ENCODE peak calls at places on chromosomes 12 and 14, in five cellular contexts. One of them, this sample, is unnamed. For H3K4me1, the result is how much of the 10 kb centered on the place peaks cover.

GRCh38 chr12:69987453-69988102 is 162.6 kb downstream of the MYRFL start:
- DNase-seq in tibial artery: peak
- DNase-seq in IMR-90: peak
- DNase-seq in thoracic aorta: peak
- DNase-seq in pancreas: peak
- DNase-seq in this sample: no peak

GRCh38 chr12:94380507-94380906 is 79.2 kb downstream of the CEP83 start:
- DNase-seq in tibial artery: no peak
- DNase-seq in IMR-90: no peak
- DNase-seq in thoracic aorta: no peak
- DNase-seq in pancreas: no peak
- DNase-seq in this sample: no peak

GRCh38 chr14:51593397-51593796 is 58.3 kb upstream of the FRMD6 start:
- DNase-seq in tibial artery: no peak
- DNase-seq in IMR-90: no peak
- DNase-seq in thoracic aorta: no peak
- DNase-seq in pancreas: no peak
- DNase-seq in this sample: no peak

GRCh38 chr12:64216239-64216638 is 5.9 kb downstream of the KICS2 start:
- DNase-seq in tibial artery: no peak
- DNase-seq in IMR-90: no peak
- DNase-seq in thoracic aorta: no peak
- DNase-seq in pancreas: no peak
- DNase-seq in this sample: no peak

GRCh38 chr14:60862283-60862682 is 118.6 kb downstream of the TRMT5 start:
- DNase-seq in tibial artery: peak
- DNase-seq in IMR-90: no peak
- DNase-seq in thoracic aorta: no peak
- DNase-seq in pancreas: peak
- DNase-seq in this sample: peak

GRCh38 chr14:20608383-20609095 is 17.4 kb upstream of the RNASE12 start:
- DNase-seq in tibial artery: no peak
- DNase-seq in IMR-90: no peak
- DNase-seq in thoracic aorta: no peak
- DNase-seq in pancreas: no peak
- DNase-seq in this sample: no peak

GRCh38 chr12:25796523-25797000 is 161.9 kb upstream of the RASSF8 start:
- DNase-seq in tibial artery: no peak
- DNase-seq in IMR-90: peak
- DNase-seq in thoracic aorta: no peak
- DNase-seq in pancreas: no peak
- DNase-seq in this sample: no peak

GRCh38 chr12:114411081-114411836 is 5.3 kb upstream of the TBX5 start:
- DNase-seq in tibial artery: no peak
- DNase-seq in IMR-90: peak
- DNase-seq in thoracic aorta: no peak
- DNase-seq in pancreas: no peak
- DNase-seq in this sample: no peak

GRCh38 chr12:50257226-50258166 is 25.8 kb downstream of the LIMA1 start:
- DNase-seq in tibial artery: peak
- DNase-seq in IMR-90: peak
- DNase-seq in thoracic aorta: no peak
- DNase-seq in pancreas: no peak
- DNase-seq in this sample: no peak

GRCh38 chr12:30631710-30632109 is 64.0 kb downstream of the IPO8 start:
- DNase-seq in tibial artery: no peak
- DNase-seq in IMR-90: no peak
- DNase-seq in thoracic aorta: no peak
- DNase-seq in pancreas: no peak
- DNase-seq in this sample: peak

GRCh38 chr12:116276433-116277216 is 868 bp downstream of the MED13L start:
- DNase-seq in tibial artery: peak
- DNase-seq in IMR-90: peak
- DNase-seq in thoracic aorta: peak
- DNase-seq in pancreas: peak
- DNase-seq in this sample: peak

GRCh38 chr14:58002618-58003017 is 136.7 kb upstream of the SLC35F4 start:
- DNase-seq in tibial artery: no peak
- DNase-seq in IMR-90: no peak
- DNase-seq in thoracic aorta: no peak
- DNase-seq in pancreas: no peak
- DNase-seq in this sample: no peak

GRCh38 chr14:77097006-77097688 is 911 bp upstream of the CIPC start:
- DNase-seq in tibial artery: no peak
- DNase-seq in IMR-90: peak
- DNase-seq in thoracic aorta: no peak
- DNase-seq in pancreas: no peak
- DNase-seq in this sample: no peak

GRCh38 chr12:10361622-10362021 is 28.2 kb downstream of the KLRK1 start:
- DNase-seq in tibial artery: no peak
- DNase-seq in IMR-90: peak
- DNase-seq in thoracic aorta: no peak
- DNase-seq in pancreas: no peak
- DNase-seq in this sample: no peak
- H3K4me1 ChIP-seq in tibial artery: under half
- H3K4me1 ChIP-seq in IMR-90: under half
- H3K4me1 ChIP-seq in thoracic aorta: under half
- H3K4me1 ChIP-seq in pancreas: under half
- H3K4me1 ChIP-seq in this sample: under half

GRCh38 chr12:120687570-120688289 is 781 bp downstream of the MLEC start:
- DNase-seq in tibial artery: peak
- DNase-seq in IMR-90: no peak
- DNase-seq in thoracic aorta: no peak
- DNase-seq in pancreas: no peak
- DNase-seq in this sample: no peak

GRCh38 chr12:120690083-120690450 is 3.1 kb downstream of the MLEC start:
- DNase-seq in tibial artery: no peak
- DNase-seq in IMR-90: no peak
- DNase-seq in thoracic aorta: no peak
- DNase-seq in pancreas: no peak
- DNase-seq in this sample: no peak

GRCh38 chr12:120689397-120690082 is 2.6 kb downstream of the MLEC start:
- DNase-seq in tibial artery: no peak
- DNase-seq in IMR-90: no peak
- DNase-seq in thoracic aorta: no peak
- DNase-seq in pancreas: no peak
- DNase-seq in this sample: no peak

GRCh38 chr12:120686690-120687569 is at the start of gene MLEC:
- DNase-seq in tibial artery: peak
- DNase-seq in IMR-90: peak
- DNase-seq in thoracic aorta: peak
- DNase-seq in pancreas: peak
- DNase-seq in this sample: peak

DNA sequence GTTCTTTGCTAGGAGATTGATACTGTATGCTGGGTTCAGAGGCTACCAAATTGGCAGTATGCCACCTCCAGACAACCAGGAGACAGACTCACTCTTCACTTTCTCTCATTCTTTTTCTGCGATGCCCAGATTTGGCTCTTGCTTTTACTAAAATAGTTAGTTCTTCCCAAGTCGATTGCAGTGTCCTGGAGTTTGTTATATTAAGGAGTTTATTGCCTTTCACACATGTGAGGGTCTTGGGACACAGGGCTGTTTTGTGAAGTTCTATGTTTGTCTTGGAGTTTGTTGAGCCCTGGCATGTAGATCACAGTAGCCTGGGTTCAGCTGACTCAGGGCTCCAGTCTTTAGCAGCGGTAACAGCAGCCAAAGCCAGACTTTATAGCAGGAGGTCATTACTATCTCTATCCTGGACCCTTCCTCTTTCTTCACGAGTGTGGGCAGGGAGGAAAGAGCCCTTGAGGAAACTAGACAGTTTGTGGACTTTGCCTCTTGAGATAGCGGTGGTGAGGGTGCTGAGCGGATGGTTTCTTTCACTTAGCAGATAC is 1.6 kb downstream of the MLEC start:
- DNase-seq in tibial artery: no peak
- DNase-seq in IMR-90: no peak
- DNase-seq in thoracic aorta: no peak
- DNase-seq in pancreas: no peak
- DNase-seq in this sample: no peak
- H3K4me1 ChIP-seq in tibial artery: under half
- H3K4me1 ChIP-seq in IMR-90: under half
- H3K4me1 ChIP-seq in thoracic aorta: under half
- H3K4me1 ChIP-seq in pancreas: under half
- H3K4me1 ChIP-seq in this sample: under half

GRCh38 chr12:56086608-56087007 is 6.6 kb downstream of the ERBB3 start:
- DNase-seq in tibial artery: no peak
- DNase-seq in IMR-90: no peak
- DNase-seq in thoracic aorta: no peak
- DNase-seq in pancreas: no peak
- DNase-seq in this sample: no peak

GRCh38 chr12:56084958-56085543 is 5.1 kb downstream of the ERBB3 start:
- DNase-seq in tibial artery: no peak
- DNase-seq in IMR-90: no peak
- DNase-seq in thoracic aorta: no peak
- DNase-seq in pancreas: peak
- DNase-seq in this sample: no peak

GRCh38 chr12:56082967-56083366 is 3.0 kb downstream of the ERBB3 start:
- DNase-seq in tibial artery: no peak
- DNase-seq in IMR-90: no peak
- DNase-seq in thoracic aorta: no peak
- DNase-seq in pancreas: no peak
- DNase-seq in this sample: no peak

GRCh38 chr12:56087220-56087619 is 7.3 kb downstream of the ERBB3 start:
- DNase-seq in tibial artery: no peak
- DNase-seq in IMR-90: no peak
- DNase-seq in thoracic aorta: no peak
- DNase-seq in pancreas: peak
- DNase-seq in this sample: peak

GRCh38 chr12:56086096-56086495 is 6.1 kb downstream of the ERBB3 start:
- DNase-seq in tibial artery: no peak
- DNase-seq in IMR-90: no peak
- DNase-seq in thoracic aorta: no peak
- DNase-seq in pancreas: peak
- DNase-seq in this sample: no peak
- H3K4me1 ChIP-seq in tibial artery: under half
- H3K4me1 ChIP-seq in IMR-90: under half
- H3K4me1 ChIP-seq in thoracic aorta: under half
- H3K4me1 ChIP-seq in pancreas: under half
- H3K4me1 ChIP-seq in this sample: under half

DNA sequence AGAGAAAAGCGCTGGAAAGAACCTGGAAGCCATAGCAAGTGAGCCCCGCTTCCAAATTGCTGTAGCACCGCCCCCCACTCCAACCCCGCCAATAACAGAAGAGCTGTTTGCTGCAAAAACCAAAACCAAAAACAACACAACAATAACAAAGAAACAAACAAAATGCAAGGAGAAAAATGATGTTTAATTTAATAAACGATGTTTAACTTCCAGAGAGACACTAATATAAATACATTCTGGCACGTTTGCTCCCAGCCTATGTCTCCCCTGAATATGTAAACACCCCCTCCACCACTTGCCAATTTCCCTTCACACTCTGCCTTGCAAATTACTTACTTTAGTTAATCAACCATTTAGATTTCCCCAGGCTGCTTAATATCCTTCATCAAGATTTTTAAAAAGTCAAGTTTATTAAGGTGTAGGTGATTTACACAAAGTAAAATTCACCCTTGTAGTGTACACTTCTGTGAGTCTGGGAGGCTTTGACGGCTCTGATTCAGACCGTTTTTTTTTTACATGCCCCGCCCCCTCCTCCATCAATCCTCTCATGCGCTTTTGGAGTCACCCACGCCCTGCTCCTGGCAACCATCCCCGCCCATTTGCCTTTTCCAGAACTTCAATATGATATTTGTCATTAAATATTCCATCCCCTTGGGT is 482 bp upstream of the IFI27L2 start:
- DNase-seq in tibial artery: peak
- DNase-seq in IMR-90: peak
- DNase-seq in thoracic aorta: no peak
- DNase-seq in pancreas: peak
- DNase-seq in this sample: peak
- H3K4me1 ChIP-seq in tibial artery: under half
- H3K4me1 ChIP-seq in IMR-90: under half
- H3K4me1 ChIP-seq in thoracic aorta: under half
- H3K4me1 ChIP-seq in pancreas: under half
- H3K4me1 ChIP-seq in this sample: under half

GRCh38 chr14:95183082-95183481 is 25.8 kb upstream of the DICER1 start:
- DNase-seq in tibial artery: no peak
- DNase-seq in IMR-90: no peak
- DNase-seq in thoracic aorta: no peak
- DNase-seq in pancreas: no peak
- DNase-seq in this sample: no peak

GRCh38 chr14:95184413-95184790 is 27.1 kb upstream of the DICER1 start:
- DNase-seq in tibial artery: no peak
- DNase-seq in IMR-90: no peak
- DNase-seq in thoracic aorta: no peak
- DNase-seq in pancreas: no peak
- DNase-seq in this sample: no peak

GRCh38 chr14:95182379-95182778 is 25.1 kb upstream of the DICER1 start:
- DNase-seq in tibial artery: no peak
- DNase-seq in IMR-90: no peak
- DNase-seq in thoracic aorta: no peak
- DNase-seq in pancreas: no peak
- DNase-seq in this sample: no peak

GRCh38 chr14:95183532-95184412 is 26.4 kb upstream of the DICER1 start:
- DNase-seq in tibial artery: no peak
- DNase-seq in IMR-90: no peak
- DNase-seq in thoracic aorta: no peak
- DNase-seq in pancreas: no peak
- DNase-seq in this sample: no peak

DNA sequence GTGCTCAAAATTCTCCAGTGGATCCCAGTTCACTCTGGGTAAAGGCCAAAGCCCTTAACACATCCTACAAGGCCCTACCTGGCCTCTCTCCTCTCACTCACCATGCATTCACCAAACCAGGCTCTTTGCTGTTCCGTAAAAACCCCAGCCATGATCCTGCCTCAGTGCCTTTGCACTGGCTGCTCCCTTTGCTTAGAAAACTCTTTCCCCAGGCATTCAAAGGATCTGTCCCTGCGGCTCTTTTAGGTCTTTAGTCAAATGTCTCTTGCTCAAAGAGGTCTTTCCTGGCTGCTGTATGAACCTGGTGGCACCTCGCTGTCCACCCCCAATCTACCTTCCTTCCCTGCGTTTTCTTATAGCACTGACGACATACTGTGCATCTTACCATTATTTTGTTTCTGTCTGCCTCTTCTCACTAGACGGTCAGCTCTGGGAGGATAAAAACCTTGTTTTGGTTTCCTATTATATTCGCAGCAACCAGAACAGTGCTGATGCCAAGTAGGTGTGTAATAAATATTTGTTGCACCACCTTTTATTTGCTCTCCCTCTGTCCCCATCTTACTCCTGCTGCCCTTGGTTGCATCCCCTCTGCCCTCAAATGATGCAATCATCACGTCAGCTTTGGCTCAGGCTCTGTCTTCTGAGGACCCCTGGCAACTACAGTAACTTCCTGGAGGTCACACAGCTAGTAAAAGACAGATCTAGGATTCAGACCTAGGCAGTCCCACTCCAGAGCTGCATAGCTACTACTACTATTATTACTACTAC is 23.8 kb upstream of the DICER1 start:
- DNase-seq in tibial artery: no peak
- DNase-seq in IMR-90: no peak
- DNase-seq in thoracic aorta: no peak
- DNase-seq in pancreas: no peak
- DNase-seq in this sample: no peak
- H3K4me1 ChIP-seq in tibial artery: under half
- H3K4me1 ChIP-seq in IMR-90: under half
- H3K4me1 ChIP-seq in thoracic aorta: under half
- H3K4me1 ChIP-seq in pancreas: under half
- H3K4me1 ChIP-seq in this sample: under half

This sample was measured in upper lobe of left lung.